ENCODE peak calls at places on chromosomes 13 and 19, in nine cellular contexts. One of them, this sample, is unnamed.

GRCh38 chr19:55146078-55146647 is 2.8 kb downstream of the TNNT1 start:
- DNase-seq in ascending aorta: no peak
- DNase-seq in astrocyte of the spinal cord: no peak
- DNase-seq in MM.1S: no peak
- DNase-seq in brain microvascular endothelial cell: no peak
- DNase-seq in IMR-90: no peak
- DNase-seq in GM12865: no peak
- DNase-seq in esophagus muscularis mucosa: no peak
- DNase-seq in tibial nerve: no peak
- DNase-seq in this sample: no peak

GRCh38 chr13:43227721-43228120 is 204.3 kb downstream of the DNAJC15 start:
- DNase-seq in ascending aorta: no peak
- DNase-seq in astrocyte of the spinal cord: no peak
- DNase-seq in MM.1S: no peak
- DNase-seq in brain microvascular endothelial cell: peak
- DNase-seq in IMR-90: peak
- DNase-seq in GM12865: no peak
- DNase-seq in esophagus muscularis mucosa: peak
- DNase-seq in tibial nerve: no peak
- DNase-seq in this sample: no peak

GRCh38 chr19:12828494-12828893 is 5.9 kb downstream of the RTBDN start:
- DNase-seq in ascending aorta: no peak
- DNase-seq in astrocyte of the spinal cord: no peak
- DNase-seq in MM.1S: no peak
- DNase-seq in brain microvascular endothelial cell: no peak
- DNase-seq in IMR-90: no peak
- DNase-seq in GM12865: peak
- DNase-seq in esophagus muscularis mucosa: no peak
- DNase-seq in tibial nerve: no peak
- DNase-seq in this sample: no peak

GRCh38 chr19:4619668-4620294 is 19.5 kb upstream of the TNFAIP8L1 start:
- DNase-seq in ascending aorta: no peak
- DNase-seq in astrocyte of the spinal cord: no peak
- DNase-seq in MM.1S: no peak
- DNase-seq in brain microvascular endothelial cell: no peak
- DNase-seq in IMR-90: no peak
- DNase-seq in GM12865: no peak
- DNase-seq in esophagus muscularis mucosa: no peak
- DNase-seq in tibial nerve: no peak
- DNase-seq in this sample: no peak

GRCh38 chr19:30153326-30154210 is 211.5 kb downstream of the URI1 start:
- DNase-seq in ascending aorta: no peak
- DNase-seq in astrocyte of the spinal cord: no peak
- DNase-seq in MM.1S: no peak
- DNase-seq in brain microvascular endothelial cell: no peak
- DNase-seq in IMR-90: no peak
- DNase-seq in GM12865: peak
- DNase-seq in esophagus muscularis mucosa: no peak
- DNase-seq in tibial nerve: no peak
- DNase-seq in this sample: no peak

GRCh38 chr13:113851480-113851803 is 12.4 kb downstream of the GAS6 start:
- DNase-seq in ascending aorta: no peak
- DNase-seq in astrocyte of the spinal cord: no peak
- DNase-seq in MM.1S: no peak
- DNase-seq in brain microvascular endothelial cell: no peak
- DNase-seq in IMR-90: no peak
- DNase-seq in GM12865: no peak
- DNase-seq in esophagus muscularis mucosa: no peak
- DNase-seq in tibial nerve: no peak
- DNase-seq in this sample: no peak

GRCh38 chr13:101552797-101553196 is 100.3 kb downstream of the ITGBL1 start:
- DNase-seq in ascending aorta: no peak
- DNase-seq in astrocyte of the spinal cord: peak
- DNase-seq in MM.1S: no peak
- DNase-seq in brain microvascular endothelial cell: peak
- DNase-seq in IMR-90: peak
- DNase-seq in GM12865: no peak
- DNase-seq in esophagus muscularis mucosa: no peak
- DNase-seq in tibial nerve: no peak
- DNase-seq in this sample: peak

GRCh38 chr13:51780099-51780498 is 23.9 kb downstream of the DHRS12 start:
- DNase-seq in ascending aorta: no peak
- DNase-seq in astrocyte of the spinal cord: no peak
- DNase-seq in MM.1S: no peak
- DNase-seq in brain microvascular endothelial cell: no peak
- DNase-seq in IMR-90: no peak
- DNase-seq in GM12865: no peak
- DNase-seq in esophagus muscularis mucosa: no peak
- DNase-seq in tibial nerve: no peak
- DNase-seq in this sample: no peak

GRCh38 chr13:51645154-51645650 is 60.9 kb downstream of the WDFY2 start:
- DNase-seq in ascending aorta: no peak
- DNase-seq in astrocyte of the spinal cord: peak
- DNase-seq in MM.1S: no peak
- DNase-seq in brain microvascular endothelial cell: peak
- DNase-seq in IMR-90: peak
- DNase-seq in GM12865: peak
- DNase-seq in esophagus muscularis mucosa: no peak
- DNase-seq in tibial nerve: no peak
- DNase-seq in this sample: peak

GRCh38 chr19:39196860-39197562 is at the start of gene NCCRP1:
- DNase-seq in ascending aorta: no peak
- DNase-seq in astrocyte of the spinal cord: no peak
- DNase-seq in MM.1S: no peak
- DNase-seq in brain microvascular endothelial cell: no peak
- DNase-seq in IMR-90: no peak
- DNase-seq in GM12865: no peak
- DNase-seq in esophagus muscularis mucosa: no peak
- DNase-seq in tibial nerve: no peak
- DNase-seq in this sample: no peak

GRCh38 chr13:81562598-81562997 is 1221.7 kb upstream of the SPRY2 start:
- DNase-seq in ascending aorta: no peak
- DNase-seq in astrocyte of the spinal cord: no peak
- DNase-seq in MM.1S: no peak
- DNase-seq in brain microvascular endothelial cell: no peak
- DNase-seq in IMR-90: no peak
- DNase-seq in GM12865: no peak
- DNase-seq in esophagus muscularis mucosa: no peak
- DNase-seq in tibial nerve: no peak
- DNase-seq in this sample: no peak
- H3K4me3 ChIP-seq in ascending aorta: no peak
- H3K4me3 ChIP-seq in astrocyte of the spinal cord: no peak
- H3K4me3 ChIP-seq in MM.1S: no peak
- H3K4me3 ChIP-seq in brain microvascular endothelial cell: no peak
- H3K4me3 ChIP-seq in IMR-90: no peak
- H3K4me3 ChIP-seq in GM12865: no peak
- H3K4me3 ChIP-seq in esophagus muscularis mucosa: no peak
- H3K4me3 ChIP-seq in tibial nerve: no peak
- H3K4me3 ChIP-seq in this sample: no peak

GRCh38 chr19:35500611-35501010 is 10.3 kb upstream of the KRTDAP start:
- DNase-seq in ascending aorta: no peak
- DNase-seq in astrocyte of the spinal cord: no peak
- DNase-seq in MM.1S: no peak
- DNase-seq in brain microvascular endothelial cell: no peak
- DNase-seq in IMR-90: no peak
- DNase-seq in GM12865: no peak
- DNase-seq in esophagus muscularis mucosa: no peak
- DNase-seq in tibial nerve: no peak
- DNase-seq in this sample: no peak

GRCh38 chr19:35495107-35496064 is 5.1 kb upstream of the KRTDAP start:
- DNase-seq in ascending aorta: no peak
- DNase-seq in astrocyte of the spinal cord: peak
- DNase-seq in MM.1S: peak
- DNase-seq in brain microvascular endothelial cell: peak
- DNase-seq in IMR-90: peak
- DNase-seq in GM12865: peak
- DNase-seq in esophagus muscularis mucosa: no peak
- DNase-seq in tibial nerve: no peak
- DNase-seq in this sample: peak

GRCh38 chr19:35498220-35498619 is 8.0 kb upstream of the KRTDAP start:
- DNase-seq in ascending aorta: no peak
- DNase-seq in astrocyte of the spinal cord: no peak
- DNase-seq in MM.1S: no peak
- DNase-seq in brain microvascular endothelial cell: no peak
- DNase-seq in IMR-90: no peak
- DNase-seq in GM12865: no peak
- DNase-seq in esophagus muscularis mucosa: no peak
- DNase-seq in tibial nerve: no peak
- DNase-seq in this sample: no peak

GRCh38 chr19:35498984-35499383 is 8.7 kb upstream of the KRTDAP start:
- DNase-seq in ascending aorta: no peak
- DNase-seq in astrocyte of the spinal cord: no peak
- DNase-seq in MM.1S: no peak
- DNase-seq in brain microvascular endothelial cell: no peak
- DNase-seq in IMR-90: no peak
- DNase-seq in GM12865: no peak
- DNase-seq in esophagus muscularis mucosa: no peak
- DNase-seq in tibial nerve: no peak
- DNase-seq in this sample: no peak

GRCh38 chr19:35497406-35497805 is 7.1 kb upstream of the KRTDAP start:
- DNase-seq in ascending aorta: no peak
- DNase-seq in astrocyte of the spinal cord: no peak
- DNase-seq in MM.1S: no peak
- DNase-seq in brain microvascular endothelial cell: no peak
- DNase-seq in IMR-90: no peak
- DNase-seq in GM12865: no peak
- DNase-seq in esophagus muscularis mucosa: no peak
- DNase-seq in tibial nerve: no peak
- DNase-seq in this sample: no peak
- TF ChIP-seq CTCF in ascending aorta: no peak
- TF ChIP-seq CTCF in astrocyte of the spinal cord: no peak
- TF ChIP-seq CTCF in MM.1S: no peak
- TF ChIP-seq CTCF in brain microvascular endothelial cell: no peak
- TF ChIP-seq CTCF in IMR-90: no peak
- TF ChIP-seq CTCF in GM12865: no peak
- TF ChIP-seq CTCF in esophagus muscularis mucosa: no peak
- TF ChIP-seq CTCF in tibial nerve: no peak
- TF ChIP-seq CTCF in this sample: no peak

DNA sequence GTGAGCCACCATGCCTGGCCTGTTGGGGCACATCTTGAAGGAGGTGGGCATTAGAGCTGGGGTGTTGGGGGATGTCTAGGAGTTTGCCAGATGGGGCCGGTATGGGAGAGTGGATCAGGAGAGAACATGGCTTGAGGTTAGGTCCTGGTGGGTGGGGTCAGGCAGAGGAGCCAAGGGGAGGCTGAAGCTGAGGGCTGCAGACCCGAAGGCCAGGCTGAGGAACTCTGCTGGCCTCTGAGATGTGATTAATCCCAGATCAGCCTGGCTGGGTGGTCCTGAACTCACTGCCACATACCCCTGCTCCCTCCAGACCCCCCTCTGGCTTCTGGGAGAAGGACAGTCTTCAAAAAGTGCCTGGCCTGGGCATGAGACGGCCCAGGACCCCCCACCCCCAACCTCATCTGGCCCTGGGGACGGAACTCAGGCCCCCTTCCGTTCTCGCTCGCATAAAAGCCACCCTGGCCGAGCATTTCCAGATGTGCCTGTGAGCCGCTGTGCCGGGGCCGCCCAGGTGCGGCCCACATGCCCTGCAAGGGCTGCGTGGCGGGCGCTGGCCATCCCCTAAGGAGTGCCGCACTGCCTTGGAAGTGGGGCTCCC is 2.7 kb downstream of the FSTL3 start:
- DNase-seq in ascending aorta: no peak
- DNase-seq in astrocyte of the spinal cord: no peak
- DNase-seq in MM.1S: no peak
- DNase-seq in brain microvascular endothelial cell: no peak
- DNase-seq in IMR-90: no peak
- DNase-seq in GM12865: no peak
- DNase-seq in esophagus muscularis mucosa: no peak
- DNase-seq in tibial nerve: no peak
- DNase-seq in this sample: no peak
- H3K4me3 ChIP-seq in ascending aorta: peak
- H3K4me3 ChIP-seq in astrocyte of the spinal cord: peak
- H3K4me3 ChIP-seq in MM.1S: no peak
- H3K4me3 ChIP-seq in brain microvascular endothelial cell: peak
- H3K4me3 ChIP-seq in IMR-90: no peak
- H3K4me3 ChIP-seq in GM12865: peak
- H3K4me3 ChIP-seq in esophagus muscularis mucosa: peak
- H3K4me3 ChIP-seq in tibial nerve: peak
- H3K4me3 ChIP-seq in this sample: peak

DNA sequence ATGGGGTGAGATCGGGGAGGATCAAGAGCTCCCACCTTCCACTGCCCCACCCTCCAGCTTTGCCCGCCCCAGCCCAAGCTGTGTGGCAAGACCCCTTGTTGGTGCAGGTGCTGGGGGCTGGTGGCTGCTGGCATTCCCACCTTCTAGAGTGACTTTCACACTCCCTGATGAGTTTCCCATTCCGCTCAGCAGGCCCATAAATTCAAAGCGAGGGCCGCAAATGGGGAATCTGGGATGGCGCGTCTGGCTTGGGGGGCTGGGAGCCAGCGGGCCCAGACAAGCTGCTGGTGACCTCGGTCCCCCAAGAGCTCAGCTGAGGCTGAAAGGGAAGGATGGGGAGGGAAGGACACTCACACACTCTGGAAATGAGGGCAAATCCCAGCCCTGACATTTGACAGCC is 110.3 kb downstream of the GADD45B start:
- DNase-seq in ascending aorta: no peak
- DNase-seq in astrocyte of the spinal cord: no peak
- DNase-seq in MM.1S: no peak
- DNase-seq in brain microvascular endothelial cell: no peak
- DNase-seq in IMR-90: no peak
- DNase-seq in GM12865: no peak
- DNase-seq in esophagus muscularis mucosa: no peak
- DNase-seq in tibial nerve: no peak
- DNase-seq in this sample: no peak
- TF ChIP-seq CTCF in ascending aorta: no peak
- TF ChIP-seq CTCF in astrocyte of the spinal cord: no peak
- TF ChIP-seq CTCF in MM.1S: no peak
- TF ChIP-seq CTCF in brain microvascular endothelial cell: no peak
- TF ChIP-seq CTCF in IMR-90: no peak
- TF ChIP-seq CTCF in GM12865: no peak
- TF ChIP-seq CTCF in esophagus muscularis mucosa: no peak
- TF ChIP-seq CTCF in tibial nerve: no peak
- TF ChIP-seq CTCF in this sample: no peak

GRCh38 chr19:50696065-50696425 is 23.6 kb downstream of the SHANK1 start:
- DNase-seq in ascending aorta: no peak
- DNase-seq in astrocyte of the spinal cord: no peak
- DNase-seq in MM.1S: no peak
- DNase-seq in brain microvascular endothelial cell: no peak
- DNase-seq in IMR-90: no peak
- DNase-seq in GM12865: no peak
- DNase-seq in esophagus muscularis mucosa: no peak
- DNase-seq in tibial nerve: no peak
- DNase-seq in this sample: no peak
- H3K4me3 ChIP-seq in ascending aorta: no peak
- H3K4me3 ChIP-seq in astrocyte of the spinal cord: no peak
- H3K4me3 ChIP-seq in MM.1S: no peak
- H3K4me3 ChIP-seq in brain microvascular endothelial cell: no peak
- H3K4me3 ChIP-seq in IMR-90: no peak
- H3K4me3 ChIP-seq in GM12865: no peak
- H3K4me3 ChIP-seq in esophagus muscularis mucosa: no peak
- H3K4me3 ChIP-seq in tibial nerve: no peak
- H3K4me3 ChIP-seq in this sample: no peak

DNA sequence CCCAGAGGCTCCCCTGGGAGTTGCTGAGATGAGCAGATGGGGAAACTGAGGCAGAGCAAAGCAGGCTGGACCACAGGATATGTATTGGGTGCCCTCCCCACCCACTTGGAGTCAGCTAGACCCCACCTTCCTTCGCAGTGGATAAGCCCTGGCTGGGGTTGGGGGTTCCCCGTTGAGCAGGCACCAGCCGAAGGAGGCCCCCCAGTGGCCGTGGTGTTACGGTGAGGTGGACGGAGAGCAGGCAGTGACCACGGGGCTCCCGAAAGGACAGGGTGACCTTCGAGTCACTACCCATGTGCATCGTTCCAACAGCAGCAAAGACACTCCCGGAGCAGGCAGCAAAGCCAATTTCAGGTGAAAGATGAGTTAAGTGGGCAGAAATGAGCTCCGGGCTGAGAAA is 62.4 kb upstream of the ADGRE5 start:
- DNase-seq in ascending aorta: no peak
- DNase-seq in astrocyte of the spinal cord: no peak
- DNase-seq in MM.1S: no peak
- DNase-seq in brain microvascular endothelial cell: no peak
- DNase-seq in IMR-90: no peak
- DNase-seq in GM12865: peak
- DNase-seq in esophagus muscularis mucosa: no peak
- DNase-seq in tibial nerve: no peak
- DNase-seq in this sample: no peak
- TF ChIP-seq CTCF in ascending aorta: no peak
- TF ChIP-seq CTCF in astrocyte of the spinal cord: peak
- TF ChIP-seq CTCF in MM.1S: peak
- TF ChIP-seq CTCF in brain microvascular endothelial cell: peak
- TF ChIP-seq CTCF in IMR-90: no peak
- TF ChIP-seq CTCF in GM12865: peak
- TF ChIP-seq CTCF in esophagus muscularis mucosa: no peak
- TF ChIP-seq CTCF in tibial nerve: no peak
- TF ChIP-seq CTCF in this sample: peak